ENCODE peak calls at places on chromosomes 5 and 9, in six cellular contexts. Y is K562, G is A549, R is Panc1, Q is HL-60, B is GM12878. K is an unnamed sample.

GRCh38 chr5:2642684-2643325 is 108.7 kb downstream of the IRX2 start:
- DNase-seq in B (no peak), G (no peak), Y (no peak), R (no peak), Q (no peak), K (no peak)

GRCh38 chr9:79688363-79688762 is 116.6 kb downstream of the TLE4 start:
- DNase-seq in G (no peak), Q (no peak), R (no peak), Y (no peak), B (no peak), K (no peak)

GRCh38 chr5:7464182-7464581 is 68.2 kb downstream of the ADCY2 start:
- DNase-seq in Y (no peak), Q (no peak), R (no peak), B (no peak), G (no peak), K (no peak)

GRCh38 chr5:17431272-17432050 is 66.6 kb upstream of the TAF11L2 start:
- DNase-seq in R (no peak), Q (no peak), B (no peak), Y (no peak), G (no peak), K (no peak)

GRCh38 chr9:95023217-95024003 is 294.1 kb downstream of the FANCC start:
- DNase-seq in R (peak), Q (no peak), G (peak), B (no peak), Y (no peak), K (peak)

GRCh38 chr5:53126514-53126913 is 17.0 kb upstream of the MOCS2 start:
- DNase-seq in G (no peak), Y (no peak), Q (no peak), R (no peak), B (no peak), K (no peak)

GRCh38 chr9:87501806-87502205 is 4.1 kb downstream of the DAPK1 start:
- DNase-seq in G (no peak), B (no peak), R (no peak), Q (no peak), Y (no peak), K (no peak)

GRCh38 chr9:133740891-133741290 is 2.7 kb upstream of the SARDH start:
- DNase-seq in Y (no peak), B (no peak), Q (no peak), G (no peak), R (no peak), K (no peak)

GRCh38 chr5:68464424-68464823 is 248.9 kb downstream of the PIK3R1 start:
- DNase-seq in Q (peak), B (no peak), Y (no peak), G (no peak), R (no peak), K (no peak)

GRCh38 chr5:124806026-124806856 is 59.8 kb upstream of the ZNF608 start:
- DNase-seq in Q (no peak), Y (peak), G (no peak), R (no peak), B (no peak), K (no peak)

GRCh38 chr9:113973963-113974413 is 97.9 kb downstream of the ZNF618 start:
- DNase-seq in R (no peak), Q (no peak), B (no peak), Y (no peak), G (no peak), K (no peak)

GRCh38 chr9:124797343-124798103 is 20.6 kb downstream of the OLFML2A start:
- DNase-seq in B (no peak), G (no peak), R (no peak), Y (no peak), Q (no peak), K (no peak)

GRCh38 chr5:154713615-154714125 is 41.5 kb upstream of the LARP1 start:
- DNase-seq in G (no peak), B (no peak), Y (no peak), Q (no peak), R (no peak), K (no peak)

GRCh38 chr5:170523129-170523497 is 19.3 kb downstream of the KCNIP1 start:
- DNase-seq in B (no peak), G (no peak), Q (no peak), Y (no peak), R (no peak), K (no peak)

GRCh38 chr5:138724470-138725146 is 28.6 kb upstream of the CTNNA1 start:
- DNase-seq in R (no peak), Q (no peak), G (no peak), B (no peak), Y (no peak), K (no peak)

GRCh38 chr9:15306757-15307522 is at the start of gene TTC39B:
- DNase-seq in B (no peak), Y (peak), G (peak), Q (peak), R (peak), K (peak)

GRCh38 chr9:136728548-136729123 is 14.1 kb downstream of the LCN10 start:
- DNase-seq in G (no peak), R (no peak), Y (peak), B (no peak), Q (peak), K (no peak)

GRCh38 chr5:142201471-142201887 is 92.9 kb downstream of the NDFIP1 start:
- DNase-seq in G (no peak), Q (no peak), B (no peak), Y (no peak), R (peak), K (peak)

GRCh38 chr5:125058185-125058826 is 311.9 kb upstream of the ZNF608 start:
- DNase-seq in Y (no peak), G (no peak), R (no peak), Q (no peak), B (no peak), K (no peak)

GRCh38 chr5:32233696-32234447 is 59.8 kb upstream of the GOLPH3 start:
- DNase-seq in R (no peak), G (no peak), B (no peak), Q (no peak), Y (no peak), K (no peak)

GRCh38 chr9:130239741-130240241 is 25.8 kb upstream of the HMCN2 start:
- DNase-seq in Q (no peak), G (no peak), Y (no peak), R (no peak), B (peak), K (no peak)

GRCh38 chr5:140109050-140109817 is 4.7 kb upstream of the PURA start:
- DNase-seq in Q (no peak), G (no peak), B (no peak), Y (no peak), R (no peak), K (no peak)

GRCh38 chr5:36027711-36028110 is 36.5 kb upstream of the UGT3A1 start:
- DNase-seq in G (no peak), Q (no peak), B (no peak), R (no peak), Y (no peak), K (no peak)

GRCh38 chr9:114033397-114034103 is 44.5 kb downstream of the AMBP start:
- DNase-seq in Y (peak), R (no peak), Q (no peak), G (no peak), B (no peak), K (no peak)

GRCh38 chr9:114273461-114273881 is 49.4 kb upstream of the ORM1 start:
- DNase-seq in R (no peak), Q (no peak), Y (no peak), B (no peak), G (no peak), K (no peak)

GRCh38 chr9:136787690-136788400 is 3.3 kb upstream of the TMEM141 start:
- DNase-seq in G (peak), R (peak), B (no peak), Y (peak), Q (no peak), K (no peak)

GRCh38 chr5:6615416-6615815 is 17.4 kb downstream of the NSUN2 start:
- DNase-seq in G (no peak), R (no peak), Q (no peak), Y (no peak), B (no peak), K (no peak)

GRCh38 chr5:24621809-24622208 is 23.0 kb downstream of the CDH10 start:
- DNase-seq in R (no peak), B (no peak), Q (no peak), Y (no peak), G (no peak), K (no peak)

GRCh38 chr9:134320195-134320885 is 5.9 kb upstream of the RXRA start:
- DNase-seq in Y (no peak), B (no peak), G (no peak), Q (no peak), R (no peak), K (no peak)

GRCh38 chr5:148209151-148209550 is 6.3 kb downstream of the SPINK6 start:
- DNase-seq in Y (no peak), B (no peak), Q (no peak), R (no peak), G (no peak), K (no peak)

GRCh38 chr5:178350361-178351220 is 118.0 kb upstream of the PHYKPL start:
- DNase-seq in Q (peak), R (no peak), B (no peak), G (no peak), Y (no peak), K (no peak)

GRCh38 chr9:33850677-33851076 is 33.7 kb downstream of the UBE2R2 start:
- DNase-seq in R (no peak), B (no peak), Q (no peak), Y (no peak), G (no peak), K (no peak)

GRCh38 chr9:37929441-37929895 is 25.5 kb upstream of the SLC25A51 start:
- DNase-seq in Y (no peak), B (no peak), R (no peak), Q (peak), G (no peak), K (peak)

GRCh38 chr5:52870448-52870847 is 82.7 kb downstream of the ITGA1 start:
- DNase-seq in B (no peak), Q (no peak), G (no peak), Y (no peak), R (no peak), K (no peak)

GRCh38 chr5:9670371-9670770 is 40.2 kb upstream of the TAS2R1 start:
- DNase-seq in G (no peak), R (no peak), B (no peak), Q (no peak), Y (no peak), K (no peak)

GRCh38 chr9:119802621-119803020 is 433.4 kb upstream of the BRINP1 start:
- DNase-seq in Y (no peak), R (no peak), B (no peak), G (no peak), Q (no peak), K (no peak)
- TF ChIP-seq REST in Y (no peak), R (no peak), B (no peak), G (no peak), Q (no peak), K (no peak)

DNA sequence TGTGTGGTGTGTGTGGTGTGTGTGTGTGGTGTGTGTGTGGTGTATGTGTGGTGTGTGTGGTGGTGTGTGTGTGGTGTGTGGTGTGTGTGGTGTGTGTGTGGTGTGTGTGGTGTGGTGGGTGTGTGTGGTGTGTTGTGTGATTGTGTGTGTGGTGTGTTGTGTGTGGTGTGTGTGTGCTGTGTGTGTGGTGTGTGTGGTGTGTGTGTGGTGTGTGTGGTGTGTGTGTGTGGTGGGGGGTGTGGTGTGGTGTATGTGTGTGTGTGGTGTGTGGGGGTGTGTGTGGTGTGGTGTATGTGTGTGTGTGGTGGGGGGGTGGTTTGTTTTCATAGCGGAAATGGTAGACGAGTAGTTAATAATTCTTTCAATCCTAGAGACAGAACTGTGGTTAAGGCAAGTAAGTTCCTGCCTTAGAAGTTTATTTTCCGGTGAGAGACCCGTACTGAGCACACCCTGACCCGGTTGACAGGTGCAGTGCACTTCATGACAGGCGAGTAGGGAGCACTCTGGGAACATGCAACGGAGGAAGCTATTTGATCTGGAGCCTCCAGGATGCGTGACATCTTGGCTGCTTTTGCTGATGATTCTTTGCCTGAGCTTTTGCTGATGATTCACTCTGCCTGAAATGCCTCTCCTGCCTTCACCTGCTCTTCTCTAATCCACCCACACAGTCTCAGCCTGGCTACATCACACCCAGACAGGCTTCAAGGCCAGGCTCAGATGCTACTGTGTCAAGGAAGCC is 21.7 kb upstream of the FAT2 start:
- DNase-seq in Q (no peak), G (peak), Y (no peak), R (no peak), B (peak), K (peak)
- TF ChIP-seq REST in Q (no peak), G (no peak), Y (no peak), R (no peak), B (no peak), K (no peak)

DNA sequence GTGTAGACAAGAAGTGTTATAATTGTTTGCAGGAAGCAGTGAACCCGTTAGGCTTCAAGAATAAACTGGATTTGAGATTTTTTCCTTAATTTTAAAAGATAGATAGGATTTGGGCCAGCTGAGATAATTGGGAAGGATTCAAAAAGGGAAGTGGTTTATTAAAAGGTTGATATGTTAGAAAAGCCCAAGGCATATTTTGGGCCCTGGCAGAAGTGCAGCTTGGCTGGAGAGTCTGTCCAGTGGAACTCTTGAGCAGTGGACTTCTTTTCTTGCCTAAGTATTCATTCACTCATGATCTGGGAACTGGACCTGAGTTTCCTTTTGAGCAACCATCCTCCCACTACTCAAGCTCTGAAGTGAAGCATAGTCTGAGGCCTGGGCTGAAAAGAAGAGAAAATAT is 433.4 kb downstream of the ZSWIM6 start:
- DNase-seq in Q (no peak), G (no peak), R (no peak), Y (no peak), B (no peak), K (no peak)
- TF ChIP-seq REST in Q (no peak), G (no peak), R (no peak), Y (no peak), B (no peak), K (no peak)

DNA sequence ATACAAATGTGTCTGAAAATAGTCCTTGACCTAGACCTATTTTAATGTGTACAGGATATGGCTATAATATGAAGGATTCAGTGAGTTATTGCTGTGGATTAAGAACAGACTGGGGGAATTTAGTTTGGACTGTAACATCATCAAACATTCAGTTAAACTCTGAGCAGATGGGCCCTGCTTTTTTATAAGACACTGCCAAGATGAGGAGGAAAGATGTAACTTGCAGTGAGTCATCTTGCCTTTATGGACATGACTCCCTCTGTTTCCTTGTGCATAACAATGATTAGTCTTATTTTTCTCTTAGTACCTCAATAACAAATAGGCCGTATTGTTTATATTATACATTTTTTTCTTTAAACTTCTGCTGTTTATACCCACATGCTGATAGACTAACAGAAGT is 12.2 kb downstream of the PPP3R2 start:
- DNase-seq in Q (no peak), G (no peak), Y (no peak), R (no peak), B (no peak), K (no peak)
- TF ChIP-seq REST in Q (no peak), G (no peak), Y (no peak), R (no peak), B (no peak), K (no peak)

K was measured in HCT116.